ENCODE peak calls at places on chromosomes 1 and 21, in seven cellular contexts. D, Q, J, V, Y, A and W are unnamed samples.

GRCh38 chr1:87329051-87329755 is 523 bp downstream of the LMO4 start:
- DNase-seq in D (peak; percentile 59), Q (peak; percentile 40), J (no peak), V (peak; percentile 63), Y (peak; percentile 60), A (no peak), W (peak; percentile 68)

GRCh38 chr1:29245876-29246275 is 9.6 kb downstream of the PTPRU start:
- DNase-seq in D (no peak), Q (no peak), J (no peak), V (peak; percentile 59), Y (no peak), A (peak; percentile 45), W (no peak)

GRCh38 chr1:33426906-33427305 is 4.0 kb downstream of the PHC2 start:
- DNase-seq in D (no peak), Q (no peak), J (no peak), V (no peak), Y (no peak), A (no peak), W (no peak)

GRCh38 chr1:116825735-116826438 is 71.7 kb downstream of the CD2 start:
- DNase-seq in D (no peak), Q (no peak), J (no peak), V (no peak), Y (no peak), A (peak; percentile 93), W (peak; percentile 24)

GRCh38 chr1:237812061-237812460 is 78.7 kb downstream of the ZP4 start:
- DNase-seq in D (no peak), Q (no peak), J (no peak), V (no peak), Y (no peak), A (no peak), W (no peak)

GRCh38 chr1:47137178-47137577 is at the start of gene CYP4A22:
- DNase-seq in D (no peak), Q (no peak), J (no peak), V (no peak), Y (no peak), A (no peak), W (no peak)

GRCh38 chr21:33185852-33186251 is 43.9 kb upstream of the IFNAR2 start:
- DNase-seq in D (no peak), Q (no peak), J (no peak), V (no peak), Y (no peak), A (no peak), W (no peak)

GRCh38 chr1:150176593-150176992 is 26.9 kb downstream of the PLEKHO1 start:
- DNase-seq in D (no peak), Q (no peak), J (no peak), V (peak; percentile 66), Y (no peak), A (no peak), W (no peak)

GRCh38 chr1:16628361-16629111 is 15.2 kb upstream of the NBPF1 start:
- DNase-seq in D (no peak), Q (no peak), J (no peak), V (no peak), Y (no peak), A (no peak), W (no peak)

GRCh38 chr1:203296456-203297073 is 8.8 kb upstream of the BTG2 start:
- DNase-seq in D (no peak), Q (no peak), J (no peak), V (no peak), Y (no peak), A (no peak), W (no peak)

GRCh38 chr1:209999005-209999404 is 61.0 kb downstream of the SYT14 start:
- DNase-seq in D (no peak), Q (no peak), J (no peak), V (no peak), Y (no peak), A (no peak), W (no peak)

GRCh38 chr1:25023190-25023578 is 93.1 kb upstream of the RUNX3 start:
- DNase-seq in D (no peak), Q (no peak), J (no peak), V (no peak), Y (no peak), A (no peak), W (no peak)

GRCh38 chr21:17352937-17353655 is 159.7 kb upstream of the CXADR start:
- DNase-seq in D (no peak), Q (no peak), J (no peak), V (no peak), Y (no peak), A (peak; percentile 95), W (no peak)

GRCh38 chr21:45549670-45550463 is 7.6 kb upstream of the SLC19A1 start:
- DNase-seq in D (no peak), Q (peak; percentile 30), J (no peak), V (no peak), Y (no peak), A (no peak), W (no peak)

GRCh38 chr1:85274969-85275453 is 1.4 kb downstream of the BCL10 start:
- DNase-seq in D (no peak), Q (no peak), J (no peak), V (peak; percentile 78), Y (no peak), A (peak; percentile 84), W (peak; percentile 21)

GRCh38 chr1:165843304-165843703 is 15.9 kb downstream of the UCK2 start:
- DNase-seq in D (no peak), Q (no peak), J (no peak), V (peak; percentile 56), Y (no peak), A (no peak), W (no peak)

GRCh38 chr1:233520510-233521191 is 93.3 kb upstream of the KCNK1 start:
- DNase-seq in D (no peak), Q (no peak), J (no peak), V (peak; percentile 92), Y (no peak), A (no peak), W (no peak)

GRCh38 chr21:37241426-37241825 is 25.7 kb downstream of the VPS26C start:
- DNase-seq in D (no peak), Q (no peak), J (no peak), V (no peak), Y (no peak), A (no peak), W (no peak)

GRCh38 chr21:39676054-39676771 is 63.5 kb downstream of the B3GALT5 start:
- DNase-seq in D (no peak), Q (no peak), J (no peak), V (no peak), Y (no peak), A (peak; percentile 99), W (peak; percentile 96)

GRCh38 chr1:167631987-167632680 is 2.1 kb downstream of the RCSD1 start:
- DNase-seq in D (no peak), Q (no peak), J (no peak), V (no peak), Y (no peak), A (no peak), W (no peak)

GRCh38 chr1:175009532-175009931 is 9.8 kb downstream of the CACYBP start:
- DNase-seq in D (no peak), Q (no peak), J (no peak), V (no peak), Y (no peak), A (no peak), W (no peak)

GRCh38 chr1:11641776-11642305 is 12.4 kb downstream of the FBXO2 start:
- DNase-seq in D (no peak), Q (no peak), J (no peak), V (no peak), Y (no peak), A (no peak), W (no peak)

GRCh38 chr1:53614231-53615021 is 124.5 kb downstream of the GLIS1 start:
- DNase-seq in D (no peak), Q (peak; percentile 9), J (no peak), V (no peak), Y (peak; percentile 50), A (no peak), W (no peak)

GRCh38 chr1:241235236-241235897 is 121.6 kb downstream of the RGS7 start:
- DNase-seq in D (no peak), Q (no peak), J (no peak), V (no peak), Y (no peak), A (no peak), W (no peak)

GRCh38 chr1:181112071-181112929 is 23.8 kb downstream of the IER5 start:
- DNase-seq in D (no peak), Q (no peak), J (no peak), V (peak; percentile 100), Y (no peak), A (peak; percentile 70), W (peak; percentile 72)

GRCh38 chr1:209457618-209458017 is 125.9 kb upstream of the CAMK1G start:
- DNase-seq in D (no peak), Q (no peak), J (no peak), V (no peak), Y (no peak), A (no peak), W (no peak)

GRCh38 chr1:53316058-53316741 is 11.7 kb downstream of the LRP8 start:
- DNase-seq in D (no peak), Q (no peak), J (no peak), V (no peak), Y (no peak), A (peak; percentile 13), W (no peak)

GRCh38 chr1:24052119-24052695 is 59.7 kb downstream of the MYOM3 start:
- DNase-seq in D (no peak), Q (no peak), J (no peak), V (no peak), Y (no peak), A (no peak), W (no peak)

GRCh38 chr21:35737899-35738341 is 322.4 kb downstream of the SETD4 start:
- DNase-seq in D (no peak), Q (no peak), J (no peak), V (no peak), Y (no peak), A (no peak), W (no peak)

GRCh38 chr1:175635092-175635491 is 108.3 kb downstream of the TNR start:
- DNase-seq in D (no peak), Q (no peak), J (no peak), V (no peak), Y (no peak), A (no peak), W (no peak)

GRCh38 chr21:15060776-15061175 is 4.0 kb downstream of the NRIP1 start:
- DNase-seq in D (no peak), Q (no peak), J (no peak), V (no peak), Y (no peak), A (no peak), W (no peak)

GRCh38 chr1:100626397-100626796 is 88.5 kb downstream of the GPR88 start:
- DNase-seq in D (no peak), Q (no peak), J (no peak), V (peak; percentile 42), Y (no peak), A (no peak), W (no peak)

GRCh38 chr1:177490786-177491185 is 320.0 kb downstream of the BRINP2 start:
- DNase-seq in D (no peak), Q (no peak), J (no peak), V (no peak), Y (no peak), A (no peak), W (no peak)

GRCh38 chr1:67838180-67838912 is 5.1 kb upstream of the GNG12 start:
- DNase-seq in D (no peak), Q (no peak), J (no peak), V (no peak), Y (no peak), A (no peak), W (no peak)

GRCh38 chr1:162732566-162733335 is 57.8 kb upstream of the HSD17B7 start:
- DNase-seq in D (no peak), Q (no peak), J (no peak), V (no peak), Y (no peak), A (no peak), W (no peak)

GRCh38 chr1:174703309-174703708 is 255.5 kb downstream of the GPR52 start:
- DNase-seq in D (no peak), Q (no peak), J (no peak), V (no peak), Y (no peak), A (no peak), W (no peak)

GRCh38 chr1:26021647-26022403 is at the start of gene EXTL1:
- DNase-seq in D (no peak), Q (no peak), J (no peak), V (no peak), Y (peak; percentile 75), A (no peak), W (no peak)